ENCODE peak calls at places on chromosomes 16 and 17, in four cellular contexts. K, U, D and Y are unnamed samples.

GRCh38 chr16:51084074-51084928 is 66.8 kb downstream of the SALL1 start:
- DNase-seq in U (no peak), K (no peak), D (no peak), Y (no peak)

GRCh38 chr17:55334285-55334684 is 69.5 kb downstream of the HLF start:
- DNase-seq in U (no peak), K (no peak), D (no peak), Y (no peak)

GRCh38 chr17:48498168-48498840 is 32.5 kb downstream of the HOXB1 start:
- DNase-seq in U (no peak), K (no peak), D (peak; percentile 12), Y (no peak)

GRCh38 chr17:63120406-63120805 is 154.4 kb downstream of the TANC2 start:
- DNase-seq in K (no peak), U (no peak), D (no peak), Y (no peak)

GRCh38 chr17:57025876-57026275 is 47.9 kb downstream of the SCPEP1 start:
- DNase-seq in U (no peak), K (no peak), D (no peak), Y (no peak)

GRCh38 chr16:73095885-73096341 is 48.0 kb upstream of the ZFHX3 start:
- DNase-seq in D (no peak), U (peak; percentile 73), K (no peak), Y (no peak)

GRCh38 chr17:83053779-83054451 is 25.5 kb upstream of the METRNL start:
- DNase-seq in D (no peak), K (no peak), U (peak; percentile 14), Y (peak; percentile 52)

GRCh38 chr17:36665417-36665816 is 64.0 kb downstream of the MRM1 start:
- DNase-seq in D (no peak), K (no peak), U (no peak), Y (no peak)

GRCh38 chr17:47811709-47812108 is 9.9 kb downstream of the OSBPL7 start:
- DNase-seq in D (no peak), K (no peak), U (no peak), Y (no peak)

GRCh38 chr16:89201467-89202377 is 1.4 kb upstream of the SLC22A31 start:
- DNase-seq in K (peak; percentile 72), D (peak; percentile 89), U (peak; percentile 89), Y (peak; percentile 90)